ENCODE peak calls at places on chromosomes 6 and 20, in eight cellular contexts. One of them, this sample, is unnamed.

GRCh38 chr6:17115251-17116089 is 13.6 kb downstream of the STMND1 start:
- DNase-seq in testis: peak
- DNase-seq in mammary epithelial cell: peak
- DNase-seq in endothelial cell: no peak
- DNase-seq in cardiac fibroblast: peak
- DNase-seq in epithelial cell of esophagus: peak
- DNase-seq in esophagus muscularis mucosa: no peak
- DNase-seq in neural crest cell: no peak
- DNase-seq in this sample: no peak

GRCh38 chr20:38843346-38843745 is 37.8 kb downstream of the PPP1R16B start:
- DNase-seq in testis: no peak
- DNase-seq in mammary epithelial cell: no peak
- DNase-seq in endothelial cell: no peak
- DNase-seq in cardiac fibroblast: no peak
- DNase-seq in epithelial cell of esophagus: no peak
- DNase-seq in esophagus muscularis mucosa: no peak
- DNase-seq in neural crest cell: no peak
- DNase-seq in this sample: no peak

GRCh38 chr6:36590237-36590636 is 3.9 kb upstream of the SRSF3 start:
- DNase-seq in testis: no peak
- DNase-seq in mammary epithelial cell: peak
- DNase-seq in endothelial cell: no peak
- DNase-seq in cardiac fibroblast: peak
- DNase-seq in epithelial cell of esophagus: peak
- DNase-seq in esophagus muscularis mucosa: no peak
- DNase-seq in neural crest cell: no peak
- DNase-seq in this sample: no peak

GRCh38 chr6:120468486-120468885 is 865.8 kb downstream of the TBC1D32 start:
- DNase-seq in testis: no peak
- DNase-seq in mammary epithelial cell: no peak
- DNase-seq in endothelial cell: no peak
- DNase-seq in cardiac fibroblast: no peak
- DNase-seq in epithelial cell of esophagus: no peak
- DNase-seq in esophagus muscularis mucosa: no peak
- DNase-seq in neural crest cell: no peak
- DNase-seq in this sample: no peak

GRCh38 chr6:16781348-16782169 is 20.3 kb upstream of the ATXN1 start:
- DNase-seq in testis: no peak
- DNase-seq in mammary epithelial cell: peak
- DNase-seq in endothelial cell: no peak
- DNase-seq in cardiac fibroblast: no peak
- DNase-seq in epithelial cell of esophagus: peak
- DNase-seq in esophagus muscularis mucosa: no peak
- DNase-seq in neural crest cell: no peak
- DNase-seq in this sample: no peak

GRCh38 chr20:16350465-16350864 is 222.8 kb downstream of the KIF16B start:
- DNase-seq in testis: no peak
- DNase-seq in mammary epithelial cell: peak
- DNase-seq in endothelial cell: no peak
- DNase-seq in cardiac fibroblast: peak
- DNase-seq in epithelial cell of esophagus: peak
- DNase-seq in esophagus muscularis mucosa: no peak
- DNase-seq in neural crest cell: no peak
- DNase-seq in this sample: no peak

GRCh38 chr6:150723857-150724256 is 124.2 kb downstream of the PLEKHG1 start:
- DNase-seq in testis: no peak
- DNase-seq in mammary epithelial cell: peak
- DNase-seq in endothelial cell: no peak
- DNase-seq in cardiac fibroblast: no peak
- DNase-seq in epithelial cell of esophagus: peak
- DNase-seq in esophagus muscularis mucosa: no peak
- DNase-seq in neural crest cell: no peak
- DNase-seq in this sample: no peak

GRCh38 chr20:7859371-7859802 is 80.9 kb downstream of the HAO1 start:
- DNase-seq in testis: peak
- DNase-seq in mammary epithelial cell: peak
- DNase-seq in endothelial cell: peak
- DNase-seq in cardiac fibroblast: peak
- DNase-seq in epithelial cell of esophagus: peak
- DNase-seq in esophagus muscularis mucosa: no peak
- DNase-seq in neural crest cell: peak
- DNase-seq in this sample: no peak

GRCh38 chr20:3652217-3652616 is 11.0 kb downstream of the GFRA4 start:
- DNase-seq in testis: no peak
- DNase-seq in mammary epithelial cell: no peak
- DNase-seq in endothelial cell: no peak
- DNase-seq in cardiac fibroblast: no peak
- DNase-seq in epithelial cell of esophagus: no peak
- DNase-seq in esophagus muscularis mucosa: no peak
- DNase-seq in neural crest cell: no peak
- DNase-seq in this sample: no peak

GRCh38 chr20:44104807-44105517 is 82.0 kb downstream of the JPH2 start:
- DNase-seq in testis: no peak
- DNase-seq in mammary epithelial cell: peak
- DNase-seq in endothelial cell: no peak
- DNase-seq in cardiac fibroblast: peak
- DNase-seq in epithelial cell of esophagus: peak
- DNase-seq in esophagus muscularis mucosa: no peak
- DNase-seq in neural crest cell: no peak
- DNase-seq in this sample: no peak

GRCh38 chr6:118325220-118325860 is 222.8 kb upstream of the PLN start:
- DNase-seq in testis: no peak
- DNase-seq in mammary epithelial cell: peak
- DNase-seq in endothelial cell: no peak
- DNase-seq in cardiac fibroblast: no peak
- DNase-seq in epithelial cell of esophagus: peak
- DNase-seq in esophagus muscularis mucosa: no peak
- DNase-seq in neural crest cell: no peak
- DNase-seq in this sample: no peak

DNA sequence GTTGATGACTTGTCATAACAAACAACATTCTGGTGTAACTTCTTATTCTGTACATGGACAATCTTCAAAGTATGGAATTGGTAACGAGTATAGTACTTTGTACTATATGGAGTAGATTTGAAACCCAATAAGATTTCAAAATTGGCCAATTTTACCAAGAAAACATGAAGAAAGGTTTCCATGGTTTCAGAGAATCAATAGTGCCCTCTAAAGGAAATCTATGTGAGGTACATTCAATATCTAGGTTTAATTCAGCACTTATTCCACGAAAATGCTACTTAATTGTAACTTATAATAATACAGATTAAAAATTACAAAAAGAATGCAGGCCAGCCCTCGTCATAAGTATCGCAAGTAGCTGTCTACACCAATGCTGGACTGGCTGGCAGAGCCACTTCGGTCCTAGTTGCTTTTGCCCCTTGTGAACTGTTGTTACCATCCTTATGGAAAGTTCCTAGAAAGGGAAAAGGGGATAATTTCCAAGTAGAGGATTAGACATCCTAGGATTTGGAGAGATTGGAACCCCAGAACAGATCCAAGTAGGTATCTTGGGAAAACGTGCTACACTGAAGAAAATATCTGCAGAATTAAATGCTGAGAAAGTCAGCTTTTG is 70.9 kb downstream of the LCA5 start:
- DNase-seq in testis: no peak
- DNase-seq in mammary epithelial cell: peak
- DNase-seq in endothelial cell: no peak
- DNase-seq in cardiac fibroblast: peak
- DNase-seq in epithelial cell of esophagus: peak
- DNase-seq in esophagus muscularis mucosa: no peak
- DNase-seq in neural crest cell: no peak
- DNase-seq in this sample: no peak
- TF ChIP-seq CTCF in testis: peak
- TF ChIP-seq CTCF in mammary epithelial cell: peak
- TF ChIP-seq CTCF in endothelial cell: peak
- TF ChIP-seq CTCF in cardiac fibroblast: peak
- TF ChIP-seq CTCF in epithelial cell of esophagus: peak
- TF ChIP-seq CTCF in esophagus muscularis mucosa: peak
- TF ChIP-seq CTCF in neural crest cell: peak
- TF ChIP-seq CTCF in this sample: peak

GRCh38 chr6:143969077-143969476 is 39.0 kb downstream of the PLAGL1 start:
- DNase-seq in testis: no peak
- DNase-seq in mammary epithelial cell: no peak
- DNase-seq in endothelial cell: no peak
- DNase-seq in cardiac fibroblast: no peak
- DNase-seq in epithelial cell of esophagus: no peak
- DNase-seq in esophagus muscularis mucosa: no peak
- DNase-seq in neural crest cell: no peak
- DNase-seq in this sample: no peak

GRCh38 chr6:143974089-143974488 is 34.0 kb downstream of the PLAGL1 start:
- DNase-seq in testis: no peak
- DNase-seq in mammary epithelial cell: no peak
- DNase-seq in endothelial cell: no peak
- DNase-seq in cardiac fibroblast: no peak
- DNase-seq in epithelial cell of esophagus: no peak
- DNase-seq in esophagus muscularis mucosa: no peak
- DNase-seq in neural crest cell: no peak
- DNase-seq in this sample: no peak

GRCh38 chr6:143973097-143973979 is 34.7 kb downstream of the PLAGL1 start:
- DNase-seq in testis: no peak
- DNase-seq in mammary epithelial cell: no peak
- DNase-seq in endothelial cell: peak
- DNase-seq in cardiac fibroblast: no peak
- DNase-seq in epithelial cell of esophagus: no peak
- DNase-seq in esophagus muscularis mucosa: no peak
- DNase-seq in neural crest cell: peak
- DNase-seq in this sample: no peak

GRCh38 chr6:143970827-143971226 is 37.2 kb downstream of the PLAGL1 start:
- DNase-seq in testis: no peak
- DNase-seq in mammary epithelial cell: no peak
- DNase-seq in endothelial cell: no peak
- DNase-seq in cardiac fibroblast: no peak
- DNase-seq in epithelial cell of esophagus: no peak
- DNase-seq in esophagus muscularis mucosa: no peak
- DNase-seq in neural crest cell: no peak
- DNase-seq in this sample: no peak

GRCh38 chr6:143971453-143971852 is 36.6 kb downstream of the PLAGL1 start:
- DNase-seq in testis: no peak
- DNase-seq in mammary epithelial cell: no peak
- DNase-seq in endothelial cell: no peak
- DNase-seq in cardiac fibroblast: no peak
- DNase-seq in epithelial cell of esophagus: no peak
- DNase-seq in esophagus muscularis mucosa: no peak
- DNase-seq in neural crest cell: no peak
- DNase-seq in this sample: no peak
- TF ChIP-seq CTCF in testis: no peak
- TF ChIP-seq CTCF in mammary epithelial cell: no peak
- TF ChIP-seq CTCF in endothelial cell: no peak
- TF ChIP-seq CTCF in cardiac fibroblast: no peak
- TF ChIP-seq CTCF in epithelial cell of esophagus: no peak
- TF ChIP-seq CTCF in esophagus muscularis mucosa: no peak
- TF ChIP-seq CTCF in neural crest cell: no peak
- TF ChIP-seq CTCF in this sample: no peak

GRCh38 chr20:35621560-35621946 is 5.9 kb downstream of the SPAG4 start:
- DNase-seq in testis: no peak
- DNase-seq in mammary epithelial cell: no peak
- DNase-seq in endothelial cell: no peak
- DNase-seq in cardiac fibroblast: no peak
- DNase-seq in epithelial cell of esophagus: no peak
- DNase-seq in esophagus muscularis mucosa: no peak
- DNase-seq in neural crest cell: no peak
- DNase-seq in this sample: no peak
- TF ChIP-seq CTCF in testis: no peak
- TF ChIP-seq CTCF in mammary epithelial cell: peak
- TF ChIP-seq CTCF in endothelial cell: peak
- TF ChIP-seq CTCF in cardiac fibroblast: no peak
- TF ChIP-seq CTCF in epithelial cell of esophagus: no peak
- TF ChIP-seq CTCF in esophagus muscularis mucosa: no peak
- TF ChIP-seq CTCF in neural crest cell: peak
- TF ChIP-seq CTCF in this sample: no peak

GRCh38 chr6:158972241-158973233 is 27.5 kb downstream of the RSPH3 start:
- DNase-seq in testis: no peak
- DNase-seq in mammary epithelial cell: peak
- DNase-seq in endothelial cell: no peak
- DNase-seq in cardiac fibroblast: peak
- DNase-seq in epithelial cell of esophagus: peak
- DNase-seq in esophagus muscularis mucosa: no peak
- DNase-seq in neural crest cell: no peak
- DNase-seq in this sample: no peak
- TF ChIP-seq CTCF in testis: peak
- TF ChIP-seq CTCF in mammary epithelial cell: peak
- TF ChIP-seq CTCF in endothelial cell: peak
- TF ChIP-seq CTCF in cardiac fibroblast: peak
- TF ChIP-seq CTCF in epithelial cell of esophagus: peak
- TF ChIP-seq CTCF in esophagus muscularis mucosa: peak
- TF ChIP-seq CTCF in neural crest cell: peak
- TF ChIP-seq CTCF in this sample: peak

DNA sequence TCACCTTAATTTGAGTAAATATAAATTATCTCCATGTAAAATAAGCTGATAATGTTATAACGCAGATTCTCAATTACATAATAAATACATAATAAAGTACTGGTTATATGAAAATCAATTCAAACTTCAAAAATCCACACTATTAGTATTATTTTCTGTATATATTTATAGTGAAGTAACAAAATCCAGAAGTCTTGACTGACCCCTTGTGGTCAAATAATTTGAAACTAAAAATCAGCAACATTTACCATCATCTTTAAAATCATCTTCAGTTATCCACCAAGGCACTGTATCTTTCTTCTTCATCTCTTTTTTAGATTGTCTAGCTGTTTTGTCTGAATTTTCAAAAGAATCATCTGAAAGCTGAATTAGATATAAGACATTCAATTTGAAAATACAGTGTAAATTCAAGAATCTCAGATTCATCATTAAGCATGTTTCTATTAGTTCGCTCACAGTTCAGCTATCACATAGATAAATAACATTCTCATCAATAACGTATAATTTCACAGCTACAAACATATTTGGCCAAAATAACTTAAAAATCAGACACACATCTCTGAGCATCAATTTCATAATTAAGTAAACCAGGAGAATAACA is 6.5 kb downstream of the CEP162 start:
- DNase-seq in testis: no peak
- DNase-seq in mammary epithelial cell: peak
- DNase-seq in endothelial cell: no peak
- DNase-seq in cardiac fibroblast: peak
- DNase-seq in epithelial cell of esophagus: peak
- DNase-seq in esophagus muscularis mucosa: no peak
- DNase-seq in neural crest cell: no peak
- DNase-seq in this sample: no peak
- TF ChIP-seq CTCF in testis: peak
- TF ChIP-seq CTCF in mammary epithelial cell: peak
- TF ChIP-seq CTCF in endothelial cell: peak
- TF ChIP-seq CTCF in cardiac fibroblast: peak
- TF ChIP-seq CTCF in epithelial cell of esophagus: peak
- TF ChIP-seq CTCF in esophagus muscularis mucosa: peak
- TF ChIP-seq CTCF in neural crest cell: peak
- TF ChIP-seq CTCF in this sample: peak

GRCh38 chr6:139364302-139364981 is 10.0 kb downstream of the CITED2 start:
- DNase-seq in testis: no peak
- DNase-seq in mammary epithelial cell: peak
- DNase-seq in endothelial cell: no peak
- DNase-seq in cardiac fibroblast: peak
- DNase-seq in epithelial cell of esophagus: peak
- DNase-seq in esophagus muscularis mucosa: no peak
- DNase-seq in neural crest cell: no peak
- DNase-seq in this sample: no peak
- TF ChIP-seq CTCF in testis: peak
- TF ChIP-seq CTCF in mammary epithelial cell: peak
- TF ChIP-seq CTCF in endothelial cell: peak
- TF ChIP-seq CTCF in cardiac fibroblast: peak
- TF ChIP-seq CTCF in epithelial cell of esophagus: peak
- TF ChIP-seq CTCF in esophagus muscularis mucosa: peak
- TF ChIP-seq CTCF in neural crest cell: peak
- TF ChIP-seq CTCF in this sample: peak